ENCODE peak calls at places on chromosomes 12 and 14, in five cellular contexts. L is Peyer's patch, K is heart left ventricle, B is gastrocnemius medialis, U is IMR-90. P is an unnamed sample.

GRCh38 chr12:106861984-106862894 is 87.8 kb downstream of the RIC8B start:
- DNase-seq in L (no peak), K (no peak), B (no peak), U (peak), P (no peak)

GRCh38 chr14:36505193-36505815 is 14.7 kb downstream of the NKX2-1 start:
- DNase-seq in L (no peak), K (no peak), B (no peak), U (no peak), P (no peak)

GRCh38 chr12:114820773-114821172 is 136.8 kb upstream of the TBX3 start:
- DNase-seq in L (no peak), K (no peak), B (no peak), U (no peak), P (no peak)

GRCh38 chr12:84166812-84167211 is 745.8 kb downstream of the SLC6A15 start:
- DNase-seq in L (no peak), K (no peak), B (no peak), U (no peak), P (no peak)

GRCh38 chr12:52032431-52032796 is 18.8 kb upstream of the NR4A1 start:
- DNase-seq in L (no peak), K (peak), B (peak), U (peak), P (no peak)

GRCh38 chr12:47082963-47083621 is 3.3 kb upstream of the AMIGO2 start:
- DNase-seq in L (no peak), K (no peak), B (no peak), U (peak), P (no peak)

GRCh38 chr14:33564774-33565630 is 385.9 kb downstream of the EGLN3 start:
- DNase-seq in L (no peak), K (no peak), B (no peak), U (peak), P (peak)

GRCh38 chr14:72782817-72783216 is 111.1 kb downstream of the DPF3 start:
- DNase-seq in L (no peak), K (no peak), B (no peak), U (no peak), P (no peak)

GRCh38 chr14:101196795-101197590 is 293.5 kb upstream of the RTL1 start:
- DNase-seq in L (no peak), K (no peak), B (no peak), U (no peak), P (no peak)

GRCh38 chr14:54348001-54348611 is 48.7 kb upstream of the CDKN3 start:
- DNase-seq in L (no peak), K (no peak), B (no peak), U (peak), P (no peak)

GRCh38 chr12:116880817-116881324 is 370 bp downstream of the HRK start:
- DNase-seq in L (no peak), K (peak), B (no peak), U (peak), P (peak)

GRCh38 chr12:30859226-30859625 is 67.3 kb upstream of the TSPAN11 start:
- DNase-seq in L (no peak), K (no peak), B (no peak), U (no peak), P (no peak)

GRCh38 chr14:82070753-82071152 is 537.1 kb upstream of the SEL1L start:
- DNase-seq in L (no peak), K (no peak), B (no peak), U (no peak), P (no peak)

GRCh38 chr12:12628013-12628412 is 16.3 kb downstream of the CREBL2 start:
- DNase-seq in L (no peak), K (no peak), B (no peak), U (peak), P (no peak)

GRCh38 chr12:115755752-115756140 is 521.7 kb downstream of the MED13L start:
- DNase-seq in L (no peak), K (no peak), B (no peak), U (no peak), P (no peak)

GRCh38 chr14:26851793-26852192 is 254.0 kb upstream of the NOVA1 start:
- DNase-seq in L (no peak), K (no peak), B (no peak), U (no peak), P (no peak)

GRCh38 chr12:53147181-53147580 is 33.3 kb upstream of the ZNF740 start:
- DNase-seq in L (no peak), K (no peak), B (no peak), U (no peak), P (no peak)

GRCh38 chr12:44127966-44128365 is 292.1 kb downstream of the TMEM117 start:
- DNase-seq in L (no peak), K (no peak), B (no peak), U (no peak), P (no peak)

GRCh38 chr12:47777741-47778558 is 4.9 kb downstream of the SLC48A1 start:
- DNase-seq in L (no peak), K (no peak), B (no peak), U (no peak), P (no peak)

GRCh38 chr12:104106965-104107364 is 31.0 kb downstream of the NFYB start:
- DNase-seq in L (no peak), K (no peak), B (no peak), U (no peak), P (no peak)

GRCh38 chr12:110012659-110013058 is 13.4 kb downstream of the ANKRD13A start:
- DNase-seq in L (no peak), K (no peak), B (no peak), U (no peak), P (no peak)

GRCh38 chr14:20676072-20676471 is 8.3 kb upstream of the RNASE4 start:
- DNase-seq in L (no peak), K (no peak), B (no peak), U (no peak), P (no peak)

GRCh38 chr14:82855912-82856381 is 1322.3 kb upstream of the SEL1L start:
- DNase-seq in L (no peak), K (no peak), B (no peak), U (peak), P (no peak)

GRCh38 chr12:122190842-122191668 is 8.1 kb downstream of the LRRC43 start:
- DNase-seq in L (peak), K (no peak), B (peak), U (peak), P (peak)

GRCh38 chr14:58572092-58572853 is 65.5 kb upstream of the DACT1 start:
- DNase-seq in L (no peak), K (no peak), B (no peak), U (peak), P (no peak)

GRCh38 chr14:101355284-101355683 is 206.0 kb upstream of the DIO3 start:
- DNase-seq in L (peak), K (no peak), B (no peak), U (no peak), P (no peak)

GRCh38 chr12:9951026-9951652 is 19.0 kb upstream of the CLEC2A start:
- DNase-seq in L (no peak), K (no peak), B (no peak), U (no peak), P (no peak)

GRCh38 chr12:80622271-80622670 is 85.2 kb upstream of the MYF6 start:
- DNase-seq in L (no peak), K (no peak), B (no peak), U (no peak), P (no peak)

DNA sequence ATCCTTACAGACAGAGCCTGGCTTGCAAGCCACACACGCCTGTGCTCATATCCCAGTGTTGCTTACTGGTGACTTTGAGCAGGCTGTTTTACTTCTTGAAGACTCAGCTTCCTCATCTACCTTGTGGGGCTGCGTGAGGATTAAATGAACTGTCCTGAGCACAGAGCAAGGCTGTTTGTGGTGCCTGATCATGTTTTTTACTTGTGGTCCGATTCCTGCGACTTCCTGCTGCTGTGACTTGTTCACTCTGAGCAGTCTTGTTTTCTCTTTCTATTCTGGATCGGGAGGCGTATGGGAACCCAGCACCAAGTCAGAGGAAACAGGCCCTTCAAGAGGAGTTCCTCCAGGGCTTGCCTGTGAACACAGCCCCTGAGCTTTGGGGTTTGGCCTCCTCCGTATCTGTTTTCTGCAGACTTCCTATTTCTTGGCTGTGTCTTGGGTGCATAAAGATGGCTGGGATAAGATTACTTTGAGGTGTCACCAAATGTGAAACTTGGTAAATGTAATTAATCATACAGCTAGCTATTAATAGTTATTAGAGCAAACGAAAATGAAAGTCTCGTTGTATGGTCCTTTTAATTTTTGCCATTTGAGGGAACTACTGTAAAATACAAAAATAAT is 251.7 kb downstream of the FOXN3 start:
- DNase-seq in L (no peak), K (no peak), B (no peak), U (no peak), P (no peak)
- TF ChIP-seq POLR2A in L (no peak), K (no peak), B (no peak), U (no peak), P (no peak)

DNA sequence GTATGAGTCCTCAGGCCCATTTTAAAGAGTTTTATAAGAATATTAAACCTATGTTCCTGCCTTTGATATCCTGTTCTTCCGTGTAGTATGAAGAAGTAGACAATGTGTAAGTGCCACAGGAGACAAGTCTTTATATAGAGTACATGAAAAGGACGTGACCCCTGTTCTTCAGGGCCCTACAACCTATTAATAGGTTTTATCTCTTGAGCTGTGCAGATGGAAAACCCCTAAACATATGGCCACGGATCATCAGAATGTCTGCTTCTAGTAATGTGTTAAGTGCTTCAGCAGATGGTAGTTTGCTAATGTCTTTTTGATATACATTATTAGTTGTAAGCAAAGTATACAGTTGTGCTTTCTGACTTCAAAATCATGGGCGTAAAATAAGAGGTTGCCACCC is 228.5 kb downstream of the PTPRO start:
- DNase-seq in L (no peak), K (no peak), B (no peak), U (no peak), P (no peak)
- TF ChIP-seq POLR2A in L (no peak), K (no peak), B (no peak), U (no peak), P (no peak)

GRCh38 chr14:95165517-95165916 is 8.2 kb upstream of the DICER1 start:
- DNase-seq in L (no peak), K (no peak), B (no peak), U (no peak), P (no peak)
- TF ChIP-seq POLR2A in L (no peak), K (no peak), B (no peak), U (no peak), P (no peak)

GRCh38 chr12:14921218-14921617 is 17.1 kb downstream of the ERP27 start:
- DNase-seq in L (no peak), K (no peak), B (no peak), U (no peak), P (no peak)

GRCh38 chr12:14920475-14921126 is 17.7 kb downstream of the ERP27 start:
- DNase-seq in L (no peak), K (no peak), B (no peak), U (no peak), P (no peak)

GRCh38 chr12:14924541-14924940 is 13.8 kb downstream of the ERP27 start:
- DNase-seq in L (no peak), K (no peak), B (no peak), U (no peak), P (no peak)

GRCh38 chr12:14927267-14927666 is 11.1 kb downstream of the ERP27 start:
- DNase-seq in L (no peak), K (no peak), B (no peak), U (no peak), P (no peak)

DNA sequence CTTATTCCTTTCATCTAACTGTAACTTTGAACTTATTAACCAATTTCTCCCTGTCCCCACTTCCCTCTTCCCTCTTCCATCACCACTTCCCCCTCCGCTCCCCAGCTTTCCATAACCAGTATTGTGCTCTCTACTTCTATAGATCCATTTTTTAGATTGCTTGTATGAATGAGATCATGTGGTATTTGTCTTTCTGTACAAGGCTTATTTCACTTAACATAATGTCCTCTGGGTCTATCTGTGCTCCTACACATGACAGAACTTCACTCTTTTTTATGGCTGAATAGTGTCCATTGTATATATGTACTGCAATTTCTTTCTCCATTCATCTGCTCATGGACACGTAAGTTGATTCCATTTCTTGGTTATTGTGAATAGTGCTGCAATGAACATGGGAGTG is 14.4 kb downstream of the ERP27 start:
- DNase-seq in L (no peak), K (no peak), B (no peak), U (no peak), P (no peak)
- TF ChIP-seq POLR2A in L (no peak), K (no peak), B (no peak), U (no peak), P (no peak)

DNA sequence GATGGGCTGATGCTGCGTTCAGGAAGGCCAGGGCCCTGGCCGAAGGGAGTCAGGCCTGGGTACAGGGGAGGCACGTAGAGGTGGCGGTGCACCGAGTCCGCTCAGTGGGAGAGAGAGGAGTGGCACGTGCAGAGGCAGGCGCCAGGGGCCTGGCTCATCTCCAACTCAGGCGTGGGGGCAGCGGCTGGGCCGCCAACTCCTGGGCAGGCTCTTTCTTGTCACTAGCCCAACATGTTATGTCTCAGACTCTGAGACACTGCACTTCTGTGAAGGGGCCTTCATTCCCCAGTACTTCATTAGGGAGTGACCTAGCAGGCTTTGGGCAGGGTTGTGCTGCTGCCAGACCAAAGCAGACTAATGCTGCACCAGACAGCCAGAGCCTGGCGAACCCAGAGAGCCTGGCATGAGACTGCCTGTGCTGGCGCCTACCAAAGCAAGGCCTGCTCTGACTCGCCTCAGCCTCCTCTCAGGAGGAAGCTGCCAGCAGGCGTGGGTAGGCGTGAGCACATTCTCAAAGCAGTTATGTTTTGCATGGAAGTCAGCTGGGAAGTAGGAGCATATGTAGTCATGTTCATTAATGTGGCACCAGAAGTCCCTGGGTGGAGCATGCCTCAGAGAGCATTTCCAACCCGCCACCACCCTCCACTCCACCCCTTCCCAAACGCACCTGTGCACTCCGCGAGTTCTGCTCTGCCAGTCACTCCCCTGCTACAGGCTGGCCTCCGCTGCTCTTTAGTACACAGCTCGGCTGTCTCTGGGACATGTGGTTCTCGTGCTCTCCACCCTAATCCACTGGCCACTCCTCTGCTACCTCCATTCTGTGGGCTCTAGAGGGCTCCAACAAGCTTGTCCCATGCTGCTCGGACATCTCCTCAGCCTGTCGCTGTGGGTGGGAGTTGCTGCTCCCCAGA is 9.7 kb downstream of the CKB start:
- DNase-seq in L (peak), K (no peak), B (peak), U (peak), P (no peak)
- TF ChIP-seq POLR2A in L (no peak), K (no peak), B (peak), U (no peak), P (no peak)

GRCh38 chr12:118148287-118148686 is 12.4 kb downstream of the PEBP1 start:
- DNase-seq in L (no peak), K (no peak), B (no peak), U (no peak), P (no peak)

GRCh38 chr12:118150625-118151024 is 14.7 kb downstream of the PEBP1 start:
- DNase-seq in L (no peak), K (no peak), B (no peak), U (no peak), P (no peak)

GRCh38 chr12:118144499-118144898 is 8.6 kb downstream of the PEBP1 start:
- DNase-seq in L (no peak), K (no peak), B (no peak), U (no peak), P (no peak)

GRCh38 chr12:118145113-118145797 is 9.3 kb downstream of the PEBP1 start:
- DNase-seq in L (no peak), K (no peak), B (no peak), U (no peak), P (no peak)

DNA sequence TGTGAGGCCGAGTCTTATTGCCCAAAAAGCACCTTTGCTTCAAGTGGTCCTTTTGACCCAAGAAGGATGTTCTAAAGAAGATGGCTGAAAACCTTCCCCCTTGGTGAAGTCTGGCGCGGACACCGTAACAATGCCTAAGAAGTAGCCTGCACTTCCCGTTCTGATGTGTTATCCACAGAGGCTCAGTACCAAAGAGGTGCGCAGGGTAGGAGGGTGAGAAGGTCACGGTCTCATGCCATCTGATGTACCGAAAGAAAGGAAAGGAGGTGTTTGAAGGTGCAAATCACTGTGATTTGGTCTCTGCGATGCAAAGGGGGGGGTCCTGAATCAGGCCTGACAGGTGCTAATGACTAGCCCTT is 9.9 kb downstream of the PEBP1 start:
- DNase-seq in L (no peak), K (no peak), B (no peak), U (no peak), P (no peak)
- TF ChIP-seq POLR2A in L (no peak), K (no peak), B (no peak), U (no peak), P (no peak)

P was measured in H54.